ENCODE peak calls at places on chromosome 6, in six cellular contexts. One of them, this sample, is unnamed.
A peak's percentile ranks its signal among the peaks of the same experiment; 100 is the strongest.

GRCh38 chr6:104606361-104606760 is 253.4 kb downstream of the HACE1 start:
- DNase-seq in HCT116: no peak
- DNase-seq in HepG2: no peak
- DNase-seq in K562: no peak
- DNase-seq in SK-N-SH: no peak
- DNase-seq in GM12878: no peak
- DNase-seq in this sample: no peak

GRCh38 chr6:163951990-163952389 is 537.5 kb downstream of the QKI start:
- DNase-seq in HepG2: no peak
- DNase-seq in GM12878: no peak
- DNase-seq in HCT116: no peak
- DNase-seq in K562: no peak
- DNase-seq in SK-N-SH: no peak
- DNase-seq in this sample: no peak

GRCh38 chr6:33960345-33961313 is 156.8 kb upstream of the MLN start:
- DNase-seq in SK-N-SH: no peak
- DNase-seq in HCT116: no peak
- DNase-seq in K562: peak; percentile 57
- DNase-seq in GM12878: no peak
- DNase-seq in HepG2: no peak
- DNase-seq in this sample: no peak

GRCh38 chr6:153334121-153334520 is 203.0 kb upstream of the RGS17 start:
- DNase-seq in K562: no peak
- DNase-seq in SK-N-SH: no peak
- DNase-seq in GM12878: no peak
- DNase-seq in HepG2: no peak
- DNase-seq in HCT116: no peak
- DNase-seq in this sample: no peak

GRCh38 chr6:26295691-26296555 is 69.1 kb upstream of the BTN3A2 start:
- DNase-seq in K562: peak; percentile 95
- DNase-seq in GM12878: no peak
- DNase-seq in HepG2: peak; percentile 86
- DNase-seq in HCT116: peak; percentile 61
- DNase-seq in SK-N-SH: no peak
- DNase-seq in this sample: peak; percentile 93

GRCh38 chr6:170420264-170420663 is 113.7 kb downstream of the FAM120B start:
- DNase-seq in HCT116: no peak
- DNase-seq in K562: no peak
- DNase-seq in GM12878: no peak
- DNase-seq in SK-N-SH: no peak
- DNase-seq in HepG2: no peak
- DNase-seq in this sample: no peak

GRCh38 chr6:32406857-32407256 is at the start of gene BTNL2:
- DNase-seq in K562: no peak
- DNase-seq in SK-N-SH: no peak
- DNase-seq in HCT116: no peak
- DNase-seq in HepG2: no peak
- DNase-seq in GM12878: no peak
- DNase-seq in this sample: no peak

GRCh38 chr6:104940881-104941693 is 15.8 kb upstream of the LIN28B start:
- DNase-seq in HCT116: no peak
- DNase-seq in HepG2: peak; percentile 43
- DNase-seq in GM12878: no peak
- DNase-seq in K562: peak; percentile 78
- DNase-seq in SK-N-SH: peak; percentile 93
- DNase-seq in this sample: no peak

GRCh38 chr6:134614606-134615485 is 296.9 kb upstream of the SGK1 start:
- DNase-seq in GM12878: no peak
- DNase-seq in SK-N-SH: no peak
- DNase-seq in HCT116: no peak
- DNase-seq in HepG2: no peak
- DNase-seq in K562: no peak
- DNase-seq in this sample: no peak

GRCh38 chr6:91751496-91751895 is 1164.6 kb upstream of the MAP3K7 start:
- DNase-seq in SK-N-SH: no peak
- DNase-seq in HCT116: no peak
- DNase-seq in K562: no peak
- DNase-seq in HepG2: no peak
- DNase-seq in GM12878: no peak
- DNase-seq in this sample: no peak

GRCh38 chr6:27651371-27651732 is 178.4 kb upstream of the ZNF184 start:
- DNase-seq in K562: peak; percentile 79
- DNase-seq in GM12878: no peak
- DNase-seq in HepG2: no peak
- DNase-seq in HCT116: peak; percentile 61
- DNase-seq in SK-N-SH: no peak
- DNase-seq in this sample: peak; percentile 35

GRCh38 chr6:170288091-170288631 is 2.7 kb downstream of the DLL1 start:
- DNase-seq in SK-N-SH: no peak
- DNase-seq in HCT116: no peak
- DNase-seq in HepG2: no peak
- DNase-seq in GM12878: no peak
- DNase-seq in K562: no peak
- DNase-seq in this sample: no peak

GRCh38 chr6:38973178-38974057 is 75.2 kb upstream of the GLP1R start:
- DNase-seq in HCT116: peak; percentile 72
- DNase-seq in GM12878: peak; percentile 9
- DNase-seq in K562: peak; percentile 78
- DNase-seq in HepG2: peak; percentile 72
- DNase-seq in SK-N-SH: peak; percentile 64
- DNase-seq in this sample: peak; percentile 52

DNA sequence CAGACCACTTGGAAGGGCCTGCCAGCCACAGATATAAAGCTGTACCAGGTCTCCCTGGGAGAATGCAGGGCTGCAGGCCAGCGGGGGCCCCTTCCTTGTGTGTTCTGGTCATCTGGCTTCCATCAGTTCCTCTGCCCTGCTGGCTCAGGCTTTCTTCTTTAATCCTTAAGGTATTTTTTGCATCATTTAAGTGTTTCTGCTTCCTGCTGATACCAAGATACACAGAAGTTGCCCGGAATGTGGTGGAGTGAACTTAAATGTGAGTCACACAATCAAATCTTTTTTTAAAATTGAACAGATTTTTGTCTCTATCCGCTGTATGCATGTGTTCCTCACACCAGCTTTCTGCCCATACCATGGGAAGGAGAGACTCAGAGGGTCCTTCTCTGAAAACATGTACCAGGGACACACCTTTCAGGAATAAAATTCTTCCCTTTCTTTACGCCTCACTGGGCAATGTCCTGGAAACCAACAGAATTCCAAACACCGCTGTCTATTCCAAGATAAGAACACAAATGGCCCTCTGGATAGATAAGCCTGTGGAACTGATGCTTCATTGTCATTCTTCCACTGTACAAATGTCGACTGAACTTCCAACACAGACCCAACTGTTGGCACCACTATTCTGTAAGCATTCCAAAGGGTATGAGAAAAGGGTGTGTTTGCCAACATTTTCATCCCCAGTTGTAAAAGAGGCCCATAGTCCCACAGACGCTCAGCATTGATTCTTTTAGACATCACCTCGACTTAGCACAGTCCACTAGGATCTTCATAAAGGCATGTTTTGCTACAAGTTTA is 206.2 kb upstream of the MYLIP start:
- DNase-seq in HepG2: peak; percentile 46
- DNase-seq in GM12878: no peak
- DNase-seq in K562: peak; percentile 84
- DNase-seq in HCT116: no peak
- DNase-seq in SK-N-SH: no peak
- DNase-seq in this sample: no peak
- TF ChIP-seq SIN3A in HepG2: no peak
- TF ChIP-seq SIN3A in GM12878: no peak
- TF ChIP-seq SIN3A in K562: no peak
- TF ChIP-seq SIN3A in HCT116: no peak
- TF ChIP-seq SIN3A in SK-N-SH: no peak
- TF ChIP-seq SIN3A in this sample: no peak

GRCh38 chr6:107021786-107022185 is 6.2 kb upstream of the MTRES1 start:
- DNase-seq in SK-N-SH: no peak
- DNase-seq in GM12878: no peak
- DNase-seq in K562: no peak
- DNase-seq in HCT116: no peak
- DNase-seq in HepG2: no peak
- DNase-seq in this sample: peak; percentile 10
- TF ChIP-seq REST in SK-N-SH: no peak
- TF ChIP-seq REST in GM12878: no peak
- TF ChIP-seq REST in K562: no peak
- TF ChIP-seq REST in HCT116: no peak
- TF ChIP-seq REST in HepG2: no peak
- TF ChIP-seq REST in this sample: no peak

GRCh38 chr6:147009358-147009757 is 194.9 kb upstream of the STXBP5 start:
- DNase-seq in HCT116: no peak
- DNase-seq in K562: no peak
- DNase-seq in SK-N-SH: no peak
- DNase-seq in HepG2: no peak
- DNase-seq in GM12878: no peak
- DNase-seq in this sample: no peak
- TF ChIP-seq SIN3A in HCT116: no peak
- TF ChIP-seq SIN3A in K562: no peak
- TF ChIP-seq SIN3A in SK-N-SH: no peak
- TF ChIP-seq SIN3A in HepG2: no peak
- TF ChIP-seq SIN3A in GM12878: no peak
- TF ChIP-seq SIN3A in this sample: no peak

GRCh38 chr6:13998356-13998755 is 73.6 kb downstream of the RNF182 start:
- DNase-seq in SK-N-SH: no peak
- DNase-seq in K562: no peak
- DNase-seq in GM12878: no peak
- DNase-seq in HepG2: no peak
- DNase-seq in HCT116: no peak
- DNase-seq in this sample: no peak

GRCh38 chr6:14004258-14004657 is 79.5 kb downstream of the RNF182 start:
- DNase-seq in HCT116: no peak
- DNase-seq in K562: no peak
- DNase-seq in SK-N-SH: peak; percentile 67
- DNase-seq in GM12878: no peak
- DNase-seq in HepG2: no peak
- DNase-seq in this sample: no peak

GRCh38 chr6:14000901-14001300 is 76.1 kb downstream of the RNF182 start:
- DNase-seq in GM12878: no peak
- DNase-seq in HepG2: no peak
- DNase-seq in HCT116: no peak
- DNase-seq in K562: no peak
- DNase-seq in SK-N-SH: no peak
- DNase-seq in this sample: no peak

GRCh38 chr6:14002176-14002947 is 77.6 kb downstream of the RNF182 start:
- DNase-seq in SK-N-SH: no peak
- DNase-seq in HCT116: peak; percentile 16
- DNase-seq in K562: no peak
- DNase-seq in GM12878: no peak
- DNase-seq in HepG2: no peak
- DNase-seq in this sample: no peak

GRCh38 chr6:14001329-14002012 is 76.7 kb downstream of the RNF182 start:
- DNase-seq in GM12878: no peak
- DNase-seq in HepG2: peak; percentile 19
- DNase-seq in HCT116: peak; percentile 95
- DNase-seq in SK-N-SH: peak; percentile 29
- DNase-seq in K562: no peak
- DNase-seq in this sample: peak; percentile 67
- TF ChIP-seq REST in GM12878: no peak
- TF ChIP-seq REST in HepG2: no peak
- TF ChIP-seq REST in HCT116: no peak
- TF ChIP-seq REST in SK-N-SH: peak; percentile 58
- TF ChIP-seq REST in K562: no peak
- TF ChIP-seq REST in this sample: no peak

GRCh38 chr6:42932412-42932811 is 3.1 kb downstream of the CNPY3 start:
- DNase-seq in GM12878: no peak
- DNase-seq in HepG2: no peak
- DNase-seq in HCT116: no peak
- DNase-seq in SK-N-SH: no peak
- DNase-seq in K562: no peak
- DNase-seq in this sample: no peak

GRCh38 chr6:42928748-42929087 is 562 bp upstream of the CNPY3 start:
- DNase-seq in HCT116: no peak
- DNase-seq in SK-N-SH: no peak
- DNase-seq in HepG2: no peak
- DNase-seq in K562: no peak
- DNase-seq in GM12878: no peak
- DNase-seq in this sample: peak; percentile 71

GRCh38 chr6:42929088-42929927 is at the start of gene CNPY3:
- DNase-seq in HepG2: peak; percentile 97
- DNase-seq in HCT116: peak; percentile 98
- DNase-seq in SK-N-SH: peak; percentile 92
- DNase-seq in GM12878: peak; percentile 98
- DNase-seq in K562: peak; percentile 99
- DNase-seq in this sample: peak; percentile 80

GRCh38 chr6:42933195-42933594 is 3.9 kb downstream of the CNPY3 start:
- DNase-seq in HCT116: no peak
- DNase-seq in GM12878: no peak
- DNase-seq in K562: no peak
- DNase-seq in SK-N-SH: no peak
- DNase-seq in HepG2: no peak
- DNase-seq in this sample: no peak

DNA sequence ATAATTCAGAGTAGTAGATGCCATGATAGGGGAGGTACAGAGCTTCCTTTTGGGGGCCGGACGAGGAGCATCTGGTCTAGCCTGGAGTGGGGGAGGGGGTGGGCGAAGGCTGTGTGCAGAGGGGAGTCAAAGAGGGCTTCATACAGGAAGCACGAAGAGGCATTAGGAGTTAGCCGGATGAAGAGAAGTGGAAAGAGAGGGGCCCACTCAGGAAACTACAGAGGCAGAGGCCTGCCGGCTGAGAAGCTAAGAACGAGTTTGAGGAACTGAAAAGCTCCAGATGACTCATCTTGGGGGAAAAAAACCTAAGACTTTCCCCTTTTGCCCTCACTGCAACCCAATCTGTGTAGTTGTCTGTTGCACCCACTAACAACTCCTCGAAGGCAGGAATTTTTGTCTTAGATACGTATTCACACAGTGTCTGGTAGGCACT is 664 bp downstream of the CNPY3 start:
- DNase-seq in K562: peak; percentile 70
- DNase-seq in HepG2: no peak
- DNase-seq in SK-N-SH: peak; percentile 79
- DNase-seq in GM12878: peak; percentile 97
- DNase-seq in HCT116: no peak
- DNase-seq in this sample: peak; percentile 1
- TF ChIP-seq SIN3A in K562: peak; percentile 5
- TF ChIP-seq SIN3A in HepG2: peak; percentile 10
- TF ChIP-seq SIN3A in SK-N-SH: no peak
- TF ChIP-seq SIN3A in GM12878: no peak
- TF ChIP-seq SIN3A in HCT116: no peak
- TF ChIP-seq SIN3A in this sample: no peak

GRCh38 chr6:56223995-56224394 is 23.4 kb downstream of the COL21A1 start:
- DNase-seq in SK-N-SH: no peak
- DNase-seq in K562: no peak
- DNase-seq in HepG2: no peak
- DNase-seq in HCT116: no peak
- DNase-seq in GM12878: no peak
- DNase-seq in this sample: peak; percentile 88
- TF ChIP-seq REST in SK-N-SH: no peak
- TF ChIP-seq REST in K562: no peak
- TF ChIP-seq REST in HepG2: no peak
- TF ChIP-seq REST in HCT116: no peak
- TF ChIP-seq REST in GM12878: no peak
- TF ChIP-seq REST in this sample: no peak